ENCODE peak calls at places on chromosomes 5 and 9, in eight cellular contexts. D is memory B cell, M is germinal center, T is ACHN, X is endothelial cell, E is right lobe of liver, I is fibroblast of the aortic adventitia, U is NCI-H1092 treated with DMSO at 0.1 percent for 48 hours. H is an unnamed sample.

GRCh38 chr5:111697215-111697614 is 59.8 kb downstream of the NREP start:
- DNase-seq in D (no peak), M (no peak), T (no peak), X (no peak), E (no peak), I (peak), U (no peak), H (no peak)

GRCh38 chr5:127229185-127229889 is 61.3 kb upstream of the MEGF10 start:
- DNase-seq in D (peak), M (peak), T (peak), X (peak), E (peak), I (peak), U (peak), H (no peak)

GRCh38 chr9:119020284-119020683 is 349.0 kb downstream of the BRINP1 start:
- DNase-seq in D (no peak), M (no peak), T (no peak), X (no peak), E (no peak), I (no peak), U (no peak), H (no peak)

GRCh38 chr9:109704546-109704945 is 75.5 kb upstream of the PALM2AKAP2 start:
- DNase-seq in D (no peak), M (no peak), T (no peak), X (no peak), E (no peak), I (no peak), U (no peak), H (no peak)

GRCh38 chr9:131854334-131854733 is 114.5 kb upstream of the RAPGEF1 start:
- DNase-seq in D (no peak), M (no peak), T (no peak), X (no peak), E (no peak), I (no peak), U (no peak), H (no peak)

GRCh38 chr5:169956126-169956525 is 24.2 kb downstream of the INSYN2B start:
- DNase-seq in D (no peak), M (no peak), T (no peak), X (no peak), E (no peak), I (no peak), U (no peak), H (no peak)

GRCh38 chr9:96129698-96130097 is 172.3 kb downstream of the HSD17B3 start:
- DNase-seq in D (no peak), M (no peak), T (no peak), X (peak), E (no peak), I (no peak), U (no peak), H (no peak)

GRCh38 chr5:101783241-101784095 is 512.6 kb downstream of the SLCO4C1 start:
- DNase-seq in D (no peak), M (no peak), T (no peak), X (no peak), E (no peak), I (no peak), U (no peak), H (no peak)

GRCh38 chr5:120919017-120919416 is 454.9 kb downstream of the PRR16 start:
- DNase-seq in D (no peak), M (no peak), T (no peak), X (no peak), E (no peak), I (no peak), U (no peak), H (no peak)

GRCh38 chr9:128214571-128215490 is 11.7 kb downstream of the DNM1 start:
- DNase-seq in D (no peak), M (no peak), T (no peak), X (no peak), E (no peak), I (no peak), U (no peak), H (no peak)

GRCh38 chr5:1517838-1518237 is 5.9 kb downstream of the LPCAT1 start:
- DNase-seq in D (no peak), M (no peak), T (no peak), X (no peak), E (peak), I (no peak), U (no peak), H (no peak)

GRCh38 chr9:88053888-88054501 is 79.7 kb upstream of the CDK20 start:
- DNase-seq in D (no peak), M (no peak), T (no peak), X (no peak), E (peak), I (peak), U (no peak), H (no peak)

GRCh38 chr5:5335115-5335514 is 87.4 kb upstream of the ICE1 start:
- DNase-seq in D (no peak), M (no peak), T (no peak), X (no peak), E (no peak), I (peak), U (no peak), H (no peak)

GRCh38 chr9:13213337-13213736 is 66.2 kb downstream of the MPDZ start:
- DNase-seq in D (no peak), M (no peak), T (peak), X (no peak), E (no peak), I (peak), U (peak), H (peak)

GRCh38 chr5:68544656-68545565 is 329.4 kb downstream of the PIK3R1 start:
- DNase-seq in D (no peak), M (no peak), T (no peak), X (no peak), E (no peak), I (peak), U (no peak), H (no peak)

GRCh38 chr5:88142801-88143692 is 125.6 kb downstream of the TMEM161B start:
- DNase-seq in D (no peak), M (no peak), T (no peak), X (no peak), E (no peak), I (peak), U (no peak), H (no peak)

GRCh38 chr5:37859805-37860204 is 20.0 kb upstream of the GDNF start:
- DNase-seq in D (no peak), M (no peak), T (no peak), X (no peak), E (no peak), I (no peak), U (no peak), H (no peak)

GRCh38 chr9:95049761-95050160 is 267.7 kb downstream of the FANCC start:
- DNase-seq in D (no peak), M (no peak), T (no peak), X (no peak), E (no peak), I (peak), U (no peak), H (no peak)

GRCh38 chr5:52778784-52779183 is 8.9 kb upstream of the ITGA1 start:
- DNase-seq in D (no peak), M (no peak), T (no peak), X (no peak), E (no peak), I (no peak), U (no peak), H (no peak)

GRCh38 chr9:34992376-34992951 is 2.9 kb downstream of the DNAJB5 start:
- DNase-seq in D (no peak), M (no peak), T (peak), X (no peak), E (peak), I (peak), U (no peak), H (peak)

GRCh38 chr5:134432174-134432573 is 20.5 kb upstream of the CDKN2AIPNL start:
- DNase-seq in D (no peak), M (no peak), T (no peak), X (no peak), E (no peak), I (no peak), U (no peak), H (no peak)

H was measured in SW 1271.